ENCODE peak calls at places on chromosomes 4 and X, in ten cellular contexts. One of them, this sample, is unnamed.

GRCh38 chrX:132807411-132808030 is 150.9 kb downstream of the HS6ST2 start:
- DNase-seq in K562: no peak
- DNase-seq in tibial nerve: no peak
- DNase-seq in testis: no peak
- DNase-seq in ovary: no peak
- DNase-seq in spleen: no peak
- DNase-seq in breast epithelium: no peak
- DNase-seq in esophagus squamous epithelium: no peak
- DNase-seq in GM12891: no peak
- DNase-seq in IMR-90: no peak
- DNase-seq in this sample: no peak

GRCh38 chr4:180437601-180438000 is 1805.6 kb upstream of the TENM3 start:
- DNase-seq in spleen: no peak
- DNase-seq in testis: no peak
- DNase-seq in ovary: no peak
- DNase-seq in tibial nerve: no peak
- DNase-seq in breast epithelium: no peak
- DNase-seq in GM12891: no peak
- DNase-seq in esophagus squamous epithelium: no peak
- DNase-seq in IMR-90: no peak
- DNase-seq in K562: no peak
- DNase-seq in this sample: no peak

GRCh38 chrX:150150081-150150779 is 211.9 kb upstream of the EOLA2 start:
- DNase-seq in esophagus squamous epithelium: no peak
- DNase-seq in IMR-90: no peak
- DNase-seq in GM12891: no peak
- DNase-seq in breast epithelium: no peak
- DNase-seq in spleen: no peak
- DNase-seq in tibial nerve: no peak
- DNase-seq in ovary: no peak
- DNase-seq in testis: no peak
- DNase-seq in K562: no peak
- DNase-seq in this sample: no peak

GRCh38 chrX:69493193-69493592 is 10.9 kb upstream of the NALF2 start:
- DNase-seq in spleen: no peak
- DNase-seq in tibial nerve: no peak
- DNase-seq in K562: peak; percentile 18
- DNase-seq in IMR-90: no peak
- DNase-seq in breast epithelium: no peak
- DNase-seq in esophagus squamous epithelium: no peak
- DNase-seq in GM12891: no peak
- DNase-seq in testis: peak; percentile 23
- DNase-seq in ovary: no peak
- DNase-seq in this sample: no peak

GRCh38 chrX:39640866-39641265 is 456.9 kb downstream of the BCOR start:
- DNase-seq in K562: no peak
- DNase-seq in breast epithelium: no peak
- DNase-seq in spleen: no peak
- DNase-seq in GM12891: no peak
- DNase-seq in ovary: no peak
- DNase-seq in tibial nerve: no peak
- DNase-seq in esophagus squamous epithelium: no peak
- DNase-seq in IMR-90: no peak
- DNase-seq in testis: no peak
- DNase-seq in this sample: no peak

GRCh38 chrX:105273326-105273725 is 52.8 kb upstream of the TEX13A start:
- DNase-seq in spleen: no peak
- DNase-seq in ovary: no peak
- DNase-seq in esophagus squamous epithelium: no peak
- DNase-seq in IMR-90: no peak
- DNase-seq in K562: no peak
- DNase-seq in tibial nerve: no peak
- DNase-seq in GM12891: no peak
- DNase-seq in testis: no peak
- DNase-seq in breast epithelium: no peak
- DNase-seq in this sample: no peak

GRCh38 chr4:40909363-40909876 is 159.7 kb downstream of the NSUN7 start:
- DNase-seq in IMR-90: peak; percentile 82
- DNase-seq in breast epithelium: no peak
- DNase-seq in esophagus squamous epithelium: no peak
- DNase-seq in K562: no peak
- DNase-seq in ovary: no peak
- DNase-seq in testis: no peak
- DNase-seq in spleen: no peak
- DNase-seq in tibial nerve: no peak
- DNase-seq in GM12891: no peak
- DNase-seq in this sample: no peak

GRCh38 chr4:139833131-139833930 is 167.7 kb downstream of the MGST2 start:
- DNase-seq in IMR-90: no peak
- DNase-seq in testis: no peak
- DNase-seq in K562: no peak
- DNase-seq in breast epithelium: no peak
- DNase-seq in tibial nerve: no peak
- DNase-seq in esophagus squamous epithelium: no peak
- DNase-seq in ovary: no peak
- DNase-seq in spleen: no peak
- DNase-seq in GM12891: no peak
- DNase-seq in this sample: no peak

GRCh38 chr4:82851902-82852750 is 38.8 kb downstream of the SEC31A start:
- DNase-seq in testis: no peak
- DNase-seq in IMR-90: peak; percentile 49
- DNase-seq in ovary: no peak
- DNase-seq in GM12891: no peak
- DNase-seq in esophagus squamous epithelium: no peak
- DNase-seq in K562: peak; percentile 17
- DNase-seq in breast epithelium: no peak
- DNase-seq in tibial nerve: no peak
- DNase-seq in spleen: no peak
- DNase-seq in this sample: no peak

GRCh38 chr4:157222764-157223145 is 2.2 kb downstream of the GRIA2 start:
- DNase-seq in GM12891: no peak
- DNase-seq in K562: no peak
- DNase-seq in esophagus squamous epithelium: no peak
- DNase-seq in testis: no peak
- DNase-seq in breast epithelium: no peak
- DNase-seq in ovary: no peak
- DNase-seq in spleen: peak; percentile 36
- DNase-seq in IMR-90: no peak
- DNase-seq in tibial nerve: no peak
- DNase-seq in this sample: no peak

GRCh38 chr4:82381661-82382284 is 8.0 kb upstream of the HNRNPD start:
- DNase-seq in testis: peak; percentile 29
- DNase-seq in ovary: no peak
- DNase-seq in spleen: no peak
- DNase-seq in K562: no peak
- DNase-seq in breast epithelium: no peak
- DNase-seq in GM12891: no peak
- DNase-seq in IMR-90: peak; percentile 48
- DNase-seq in tibial nerve: no peak
- DNase-seq in esophagus squamous epithelium: no peak
- DNase-seq in this sample: no peak

DNA sequence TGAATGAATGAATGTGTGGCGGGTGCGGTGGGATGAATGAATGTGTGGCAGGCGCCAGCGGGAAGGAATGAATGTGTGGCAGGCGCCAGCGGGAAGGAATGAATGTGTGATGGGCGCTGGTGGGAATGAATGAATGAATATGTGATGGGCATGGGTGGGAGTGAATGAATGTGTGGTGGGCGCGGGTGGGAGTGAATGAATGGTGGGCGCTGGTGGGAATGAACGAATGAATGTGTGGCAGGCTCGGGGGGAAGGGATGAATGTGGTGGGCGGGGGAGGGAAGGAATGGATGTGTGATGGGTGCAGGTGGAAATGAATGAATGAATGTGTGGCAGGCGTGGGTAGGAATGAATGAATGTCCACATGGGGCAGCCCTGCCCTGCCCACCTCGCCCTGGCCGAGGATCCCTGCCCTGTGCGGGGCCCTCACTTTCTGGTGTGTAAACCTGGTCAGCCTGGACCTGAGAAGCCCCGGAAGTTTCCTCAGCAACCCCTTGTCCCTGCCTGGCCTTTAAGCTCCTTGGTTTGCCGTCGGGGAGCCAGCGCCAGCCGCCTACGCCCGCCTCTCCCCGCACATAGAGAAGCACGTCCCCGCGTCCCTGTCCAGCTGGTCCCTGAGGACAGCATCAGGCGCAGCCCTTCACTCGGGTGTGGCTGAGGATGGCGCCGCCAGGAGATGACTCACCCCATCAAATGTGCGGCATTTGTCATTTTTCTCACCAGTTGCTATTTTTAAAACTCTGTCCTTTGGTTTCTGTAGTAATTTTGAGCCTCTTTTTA is 112.8 kb upstream of the LRPAP1 start:
- DNase-seq in K562: peak; percentile 47
- DNase-seq in esophagus squamous epithelium: no peak
- DNase-seq in IMR-90: no peak
- DNase-seq in spleen: no peak
- DNase-seq in tibial nerve: no peak
- DNase-seq in ovary: no peak
- DNase-seq in testis: no peak
- DNase-seq in GM12891: no peak
- DNase-seq in breast epithelium: no peak
- DNase-seq in this sample: no peak
- TF ChIP-seq POLR2A in K562: no peak
- TF ChIP-seq POLR2A in esophagus squamous epithelium: no peak
- TF ChIP-seq POLR2A in IMR-90: no peak
- TF ChIP-seq POLR2A in spleen: no peak
- TF ChIP-seq POLR2A in tibial nerve: no peak
- TF ChIP-seq POLR2A in ovary: no peak
- TF ChIP-seq POLR2A in testis: no peak
- TF ChIP-seq POLR2A in GM12891: no peak
- TF ChIP-seq POLR2A in breast epithelium: no peak
- TF ChIP-seq POLR2A in this sample: no peak

GRCh38 chrX:44898411-44899221 is 25.6 kb downstream of the KDM6A start:
- DNase-seq in K562: peak; percentile 7
- DNase-seq in esophagus squamous epithelium: no peak
- DNase-seq in GM12891: no peak
- DNase-seq in ovary: no peak
- DNase-seq in tibial nerve: no peak
- DNase-seq in breast epithelium: no peak
- DNase-seq in IMR-90: peak; percentile 46
- DNase-seq in spleen: peak; percentile 68
- DNase-seq in testis: no peak
- DNase-seq in this sample: no peak
- TF ChIP-seq POLR2A in K562: no peak
- TF ChIP-seq POLR2A in esophagus squamous epithelium: no peak
- TF ChIP-seq POLR2A in GM12891: no peak
- TF ChIP-seq POLR2A in ovary: no peak
- TF ChIP-seq POLR2A in tibial nerve: no peak
- TF ChIP-seq POLR2A in breast epithelium: no peak
- TF ChIP-seq POLR2A in IMR-90: no peak
- TF ChIP-seq POLR2A in spleen: no peak
- TF ChIP-seq POLR2A in testis: no peak
- TF ChIP-seq POLR2A in this sample: no peak

GRCh38 chr4:80137631-80138030 is 59.7 kb upstream of the PRDM8 start:
- DNase-seq in spleen: no peak
- DNase-seq in K562: no peak
- DNase-seq in GM12891: no peak
- DNase-seq in ovary: no peak
- DNase-seq in breast epithelium: no peak
- DNase-seq in IMR-90: no peak
- DNase-seq in tibial nerve: no peak
- DNase-seq in esophagus squamous epithelium: no peak
- DNase-seq in testis: no peak
- DNase-seq in this sample: no peak

GRCh38 chr4:80134936-80135701 is 62.1 kb upstream of the ANTXR2 start:
- DNase-seq in ovary: no peak
- DNase-seq in IMR-90: peak; percentile 42
- DNase-seq in esophagus squamous epithelium: no peak
- DNase-seq in GM12891: no peak
- DNase-seq in tibial nerve: no peak
- DNase-seq in K562: no peak
- DNase-seq in breast epithelium: no peak
- DNase-seq in testis: no peak
- DNase-seq in spleen: no peak
- DNase-seq in this sample: no peak

GRCh38 chr4:80135702-80136058 is 61.6 kb upstream of the PRDM8 start:
- DNase-seq in testis: no peak
- DNase-seq in IMR-90: no peak
- DNase-seq in GM12891: no peak
- DNase-seq in tibial nerve: no peak
- DNase-seq in K562: no peak
- DNase-seq in breast epithelium: no peak
- DNase-seq in esophagus squamous epithelium: no peak
- DNase-seq in ovary: no peak
- DNase-seq in spleen: no peak
- DNase-seq in this sample: no peak

GRCh38 chr4:80138556-80139538 is 58.5 kb upstream of the PRDM8 start:
- DNase-seq in breast epithelium: no peak
- DNase-seq in K562: no peak
- DNase-seq in ovary: no peak
- DNase-seq in spleen: peak; percentile 49
- DNase-seq in esophagus squamous epithelium: no peak
- DNase-seq in tibial nerve: no peak
- DNase-seq in GM12891: peak; percentile 9
- DNase-seq in IMR-90: peak; percentile 82
- DNase-seq in testis: no peak
- DNase-seq in this sample: no peak

GRCh38 chr4:80136238-80136637 is 61.1 kb upstream of the PRDM8 start:
- DNase-seq in K562: no peak
- DNase-seq in testis: no peak
- DNase-seq in GM12891: no peak
- DNase-seq in breast epithelium: no peak
- DNase-seq in esophagus squamous epithelium: no peak
- DNase-seq in tibial nerve: no peak
- DNase-seq in IMR-90: no peak
- DNase-seq in spleen: no peak
- DNase-seq in ovary: no peak
- DNase-seq in this sample: no peak
- TF ChIP-seq POLR2A in K562: no peak
- TF ChIP-seq POLR2A in testis: no peak
- TF ChIP-seq POLR2A in GM12891: no peak
- TF ChIP-seq POLR2A in breast epithelium: no peak
- TF ChIP-seq POLR2A in esophagus squamous epithelium: no peak
- TF ChIP-seq POLR2A in tibial nerve: no peak
- TF ChIP-seq POLR2A in IMR-90: no peak
- TF ChIP-seq POLR2A in spleen: no peak
- TF ChIP-seq POLR2A in ovary: no peak
- TF ChIP-seq POLR2A in this sample: no peak

DNA sequence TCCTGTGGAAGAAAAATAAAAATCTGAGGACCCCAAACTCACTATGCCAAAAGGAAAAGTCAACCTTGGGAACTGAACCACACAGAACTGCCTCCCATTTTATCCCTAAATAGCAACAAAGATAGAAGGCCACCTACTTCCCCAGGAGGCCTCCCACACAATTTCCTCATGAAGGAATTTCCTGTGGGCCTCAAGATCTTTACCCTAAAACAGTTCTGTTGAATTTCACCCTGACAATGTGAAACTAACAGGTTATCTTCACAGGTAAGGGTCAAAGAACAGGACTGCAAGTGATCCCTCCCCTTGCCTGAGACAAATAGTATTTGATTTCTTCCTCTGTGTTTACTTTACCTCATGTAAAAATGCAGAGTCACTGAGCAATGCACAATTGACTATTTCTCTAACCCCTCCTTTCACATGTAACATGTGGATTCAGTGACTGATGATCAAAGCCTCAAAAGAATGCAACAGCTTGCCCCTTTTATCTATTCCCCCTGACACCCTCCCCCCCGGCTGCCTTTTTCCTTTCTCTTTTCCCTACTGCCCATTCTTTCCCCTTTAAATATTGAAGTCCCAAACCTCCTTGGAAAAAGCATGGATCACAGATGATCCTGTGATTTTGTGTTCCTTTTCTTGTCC is 33.3 kb downstream of the MEPE start:
- DNase-seq in breast epithelium: no peak
- DNase-seq in ovary: no peak
- DNase-seq in GM12891: no peak
- DNase-seq in IMR-90: peak; percentile 28
- DNase-seq in tibial nerve: no peak
- DNase-seq in spleen: no peak
- DNase-seq in esophagus squamous epithelium: no peak
- DNase-seq in testis: no peak
- DNase-seq in K562: no peak
- DNase-seq in this sample: no peak
- TF ChIP-seq POLR2A in breast epithelium: no peak
- TF ChIP-seq POLR2A in ovary: no peak
- TF ChIP-seq POLR2A in GM12891: no peak
- TF ChIP-seq POLR2A in IMR-90: no peak
- TF ChIP-seq POLR2A in tibial nerve: no peak
- TF ChIP-seq POLR2A in spleen: no peak
- TF ChIP-seq POLR2A in esophagus squamous epithelium: no peak
- TF ChIP-seq POLR2A in testis: no peak
- TF ChIP-seq POLR2A in K562: no peak
- TF ChIP-seq POLR2A in this sample: no peak